ENCODE peak calls at places on chromosome 11, in eight cellular contexts. F, M, P, Y, H, Z, U and X are unnamed samples.

GRCh38 chr11:117217685-117218084 is 14.2 kb downstream of the PCSK7 start:
- DNase-seq in Y (no peak), U (peak; percentile 22), Z (no peak), H (no peak), M (no peak), F (no peak), P (no peak), X (no peak)

GRCh38 chr11:93089474-93090102 is 108.2 kb downstream of the SLC36A4 start:
- DNase-seq in H (no peak), U (peak; percentile 54), Y (no peak), P (peak; percentile 78), Z (no peak), M (no peak), F (no peak), X (no peak)

GRCh38 chr11:86740628-86741488 is 59.5 kb upstream of the PRSS23 start:
- DNase-seq in P (peak; percentile 66), U (peak; percentile 97), M (no peak), Y (peak; percentile 57), H (no peak), F (no peak), Z (peak; percentile 51), X (peak; percentile 88)

GRCh38 chr11:23875407-23875950 is 621.4 kb upstream of the LUZP2 start:
- DNase-seq in U (no peak), Y (no peak), Z (no peak), M (no peak), F (no peak), H (no peak), P (no peak), X (no peak)

GRCh38 chr11:71488086-71488967 is 35.3 kb downstream of the NADSYN1 start:
- DNase-seq in Z (no peak), M (no peak), F (no peak), H (no peak), U (no peak), P (peak; percentile 9), Y (no peak), X (no peak)

GRCh38 chr11:69394902-69395690 is 86.4 kb upstream of the LINC01488 start:
- DNase-seq in P (no peak), Y (no peak), H (no peak), F (peak; percentile 53), Z (no peak), U (peak; percentile 10), M (no peak), X (no peak)

GRCh38 chr11:19995131-19995530 is 165.1 kb downstream of the DBX1 start:
- DNase-seq in P (no peak), U (peak; percentile 92), H (no peak), Z (peak; percentile 50), F (no peak), Y (no peak), M (no peak), X (no peak)

GRCh38 chr11:22491826-22492225 is 133.8 kb downstream of the FANCF start:
- DNase-seq in F (no peak), P (peak; percentile 41), Z (no peak), Y (no peak), H (peak; percentile 13), M (no peak), U (peak; percentile 82), X (no peak)

GRCh38 chr11:124800226-124800929 is at the start of gene MSANTD2:
- DNase-seq in U (peak; percentile 63), Y (peak; percentile 82), F (peak; percentile 93), Z (peak; percentile 79), M (peak; percentile 87), P (peak; percentile 90), H (peak; percentile 88), X (peak; percentile 90)

GRCh38 chr11:75346296-75346695 is 5.2 kb downstream of the ARRB1 start:
- DNase-seq in Y (no peak), P (no peak), Z (no peak), U (no peak), F (no peak), M (no peak), H (no peak), X (no peak)

GRCh38 chr11:72782081-72782920 is 11.5 kb downstream of the STARD10 start:
- DNase-seq in Z (peak; percentile 55), M (no peak), P (peak; percentile 71), H (no peak), U (no peak), F (no peak), Y (no peak), X (no peak)

GRCh38 chr11:73997120-73997772 is 11.6 kb downstream of the UCP3 start:
- DNase-seq in Z (no peak), P (no peak), M (no peak), F (no peak), H (no peak), Y (no peak), U (no peak), X (peak; percentile 40)

GRCh38 chr11:69954756-69955155 is 123.4 kb upstream of the ANO1 start:
- DNase-seq in H (no peak), M (no peak), U (no peak), Y (no peak), Z (no peak), P (no peak), F (peak; percentile 40), X (no peak)

GRCh38 chr11:108148549-108148948 is 27.2 kb downstream of the ACAT1 start:
- DNase-seq in U (no peak), H (no peak), M (no peak), Z (no peak), P (no peak), Y (no peak), F (no peak), X (no peak)

GRCh38 chr11:115751244-115751643 is 247.0 kb upstream of the CADM1 start:
- DNase-seq in Z (no peak), U (no peak), M (no peak), Y (no peak), H (no peak), F (no peak), P (no peak), X (no peak)

GRCh38 chr11:5603326-5603725 is 6.9 kb downstream of the TRIM6 start:
- DNase-seq in M (no peak), H (no peak), Y (no peak), F (no peak), P (no peak), Z (no peak), U (no peak), X (no peak)

GRCh38 chr11:79439430-79439892 is 1.4 kb downstream of the TENM4 start:
- DNase-seq in M (peak; percentile 6), P (no peak), H (peak; percentile 22), F (no peak), Z (no peak), Y (no peak), U (peak; percentile 62), X (no peak)

GRCh38 chr11:20782771-20783170 is 113.4 kb downstream of the NELL1 start:
- DNase-seq in P (no peak), U (no peak), F (no peak), M (no peak), Y (no peak), Z (no peak), H (no peak), X (no peak)

GRCh38 chr11:62791501-62792192 is at the start of gene TMEM223:
- DNase-seq in M (peak; percentile 86), H (peak; percentile 89), Y (peak; percentile 90), P (peak; percentile 94), F (peak; percentile 95), Z (peak; percentile 83), U (peak; percentile 60), X (peak; percentile 90)
- TF ChIP-seq CTCF in M (no peak), H (no peak), Y (no peak), P (peak; percentile 24), F (peak; percentile 17), Z (no peak), U (no peak), X (no peak)

GRCh38 chr11:76835928-76836612 is 24.6 kb upstream of the ACER3 start:
- DNase-seq in M (no peak), P (no peak), U (peak; percentile 86), H (no peak), F (no peak), Y (no peak), Z (peak; percentile 63), X (no peak)

GRCh38 chr11:76839326-76839725 is 21.4 kb upstream of the ACER3 start:
- DNase-seq in M (no peak), H (no peak), F (no peak), U (no peak), P (no peak), Y (no peak), Z (no peak), X (no peak)

GRCh38 chr11:76837696-76838421 is 22.9 kb upstream of the ACER3 start:
- DNase-seq in P (no peak), Y (no peak), Z (no peak), U (no peak), H (no peak), M (no peak), F (no peak), X (no peak)

GRCh38 chr11:76836613-76837291 is 24.0 kb upstream of the ACER3 start:
- DNase-seq in Z (no peak), F (no peak), Y (no peak), U (no peak), M (no peak), H (no peak), P (no peak), X (no peak)

DNA sequence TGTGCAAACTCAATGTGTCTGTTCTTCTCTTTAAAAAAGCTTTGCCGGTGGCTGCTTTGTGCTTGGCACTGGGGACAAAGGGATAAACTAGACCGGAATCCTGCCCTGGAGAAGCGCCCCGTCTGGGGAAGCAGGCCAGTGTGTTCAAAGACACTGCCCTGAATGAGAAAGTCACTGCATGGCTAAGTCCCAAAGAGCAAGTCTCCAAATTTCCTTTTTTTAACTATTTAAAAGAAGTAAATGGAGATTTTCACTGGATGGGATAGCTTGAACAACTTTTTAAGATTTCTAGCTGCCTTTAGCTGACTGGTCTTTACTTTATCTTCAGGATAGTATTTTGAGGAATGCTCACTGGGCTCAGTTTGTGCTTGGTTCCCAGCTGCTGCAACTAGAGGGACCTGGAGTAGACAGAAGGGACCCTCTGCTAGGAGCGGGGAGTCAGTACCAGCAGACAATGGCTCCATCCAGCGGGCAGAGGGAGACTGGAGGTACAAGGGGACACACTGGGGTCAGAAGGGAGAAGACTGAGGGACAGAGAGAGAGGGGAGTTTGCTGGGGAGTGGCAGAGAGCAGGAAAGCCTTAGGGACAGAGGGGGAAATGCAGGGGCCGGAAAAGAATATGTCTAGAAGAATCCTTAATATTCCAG is 22.2 kb upstream of the ACER3 start:
- DNase-seq in H (peak; percentile 38), M (no peak), Y (no peak), P (peak; percentile 82), Z (no peak), F (no peak), U (peak; percentile 4), X (no peak)
- TF ChIP-seq CTCF in H (no peak), M (no peak), Y (no peak), P (peak; percentile 94), Z (no peak), F (no peak), U (peak; percentile 15), X (no peak)

DNA sequence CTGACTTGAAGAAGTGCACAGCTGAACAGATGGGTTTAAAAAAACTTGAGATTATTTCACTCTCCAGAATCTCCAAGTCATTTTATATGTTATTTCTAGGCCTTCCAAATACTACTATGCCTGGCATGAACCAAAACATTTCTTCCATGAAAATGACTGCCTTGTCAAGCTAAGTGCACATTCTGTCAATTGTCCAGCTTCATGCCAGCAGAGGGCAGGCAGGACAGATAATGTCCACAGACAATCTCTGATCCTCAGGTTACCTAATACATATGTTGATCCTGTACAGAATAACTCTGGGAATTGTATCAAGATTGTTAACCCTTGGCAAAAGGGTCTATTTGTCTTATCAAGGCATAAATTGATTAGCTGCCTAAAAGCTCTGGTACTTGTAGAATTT is 229.5 kb downstream of the AASDHPPT start:
- DNase-seq in U (peak; percentile 33), P (no peak), Y (no peak), H (no peak), F (no peak), Z (no peak), M (no peak), X (no peak)
- TF ChIP-seq CTCF in U (peak; percentile 24), P (peak; percentile 25), Y (peak; percentile 11), H (no peak), F (no peak), Z (no peak), M (no peak), X (no peak)

GRCh38 chr11:61737131-61737530 is 15.3 kb upstream of the MYRF start:
- DNase-seq in Z (no peak), F (no peak), P (peak; percentile 57), M (no peak), Y (no peak), H (no peak), U (no peak), X (no peak)
- TF ChIP-seq CTCF in Z (no peak), F (no peak), P (peak; percentile 50), M (peak; percentile 68), Y (no peak), H (no peak), U (no peak), X (no peak)